ENCODE peak calls at places on chromosomes 4 and X, in four cellular contexts. One of them, this sample, is unnamed.

GRCh38 chrX:72018277-72019112 is 107.8 kb downstream of the NHSL2 start:
- DNase-seq in HepG2: peak
- DNase-seq in GM12878: no peak
- DNase-seq in H1: peak
- DNase-seq in this sample: peak

GRCh38 chr4:146051724-146052396 is 113.2 kb upstream of the ZNF827 start:
- DNase-seq in HepG2: no peak
- DNase-seq in GM12878: no peak
- DNase-seq in H1: no peak
- DNase-seq in this sample: no peak

GRCh38 chr4:70874268-70875156 is 27.7 kb upstream of the MOB1B start:
- DNase-seq in HepG2: no peak
- DNase-seq in GM12878: peak
- DNase-seq in H1: no peak
- DNase-seq in this sample: no peak

GRCh38 chrX:138858438-138858837 is 146.9 kb upstream of the FGF13 start:
- DNase-seq in HepG2: no peak
- DNase-seq in GM12878: no peak
- DNase-seq in H1: no peak
- DNase-seq in this sample: no peak

GRCh38 chrX:155094468-155095061 is 23.3 kb downstream of the BRCC3 start:
- DNase-seq in HepG2: peak
- DNase-seq in GM12878: no peak
- DNase-seq in H1: no peak
- DNase-seq in this sample: no peak

GRCh38 chrX:154002215-154002719 is 17.4 kb downstream of the IRAK1 start:
- DNase-seq in HepG2: no peak
- DNase-seq in GM12878: no peak
- DNase-seq in H1: no peak
- DNase-seq in this sample: no peak

GRCh38 chrX:8455600-8455999 is 9.0 kb upstream of the VCX3B start:
- DNase-seq in HepG2: no peak
- DNase-seq in GM12878: no peak
- DNase-seq in H1: no peak
- DNase-seq in this sample: no peak

GRCh38 chrX:45011131-45011530 is 138.1 kb downstream of the KDM6A start:
- DNase-seq in HepG2: no peak
- DNase-seq in GM12878: no peak
- DNase-seq in H1: no peak
- DNase-seq in this sample: no peak

GRCh38 chrX:132505116-132505515 is 16.3 kb upstream of the MBNL3 start:
- DNase-seq in HepG2: peak
- DNase-seq in GM12878: no peak
- DNase-seq in H1: no peak
- DNase-seq in this sample: no peak

GRCh38 chr4:116070283-116070682 is 956.9 kb upstream of the NDST4 start:
- DNase-seq in HepG2: no peak
- DNase-seq in GM12878: no peak
- DNase-seq in H1: no peak
- DNase-seq in this sample: no peak

GRCh38 chrX:114581528-114582263 is 2.2 kb upstream of the HTR2C start:
- DNase-seq in HepG2: no peak
- DNase-seq in GM12878: no peak
- DNase-seq in H1: no peak
- DNase-seq in this sample: no peak

GRCh38 chr4:164847016-164847415 is 30.0 kb upstream of the APELA start:
- DNase-seq in HepG2: no peak
- DNase-seq in GM12878: no peak
- DNase-seq in H1: no peak
- DNase-seq in this sample: no peak

GRCh38 chrX:106731590-106731989 is 5.1 kb downstream of the RNF128 start:
- DNase-seq in HepG2: no peak
- DNase-seq in GM12878: no peak
- DNase-seq in H1: no peak
- DNase-seq in this sample: no peak

GRCh38 chr4:183505556-183506388 is 914 bp downstream of the ING2 start:
- DNase-seq in HepG2: peak
- DNase-seq in GM12878: peak
- DNase-seq in H1: peak
- DNase-seq in this sample: peak

GRCh38 chr4:184383497-184384055 is 90.8 kb downstream of the IRF2 start:
- DNase-seq in HepG2: peak
- DNase-seq in GM12878: no peak
- DNase-seq in H1: no peak
- DNase-seq in this sample: no peak

GRCh38 chr4:27684501-27685077 is 823.9 kb downstream of the STIM2 start:
- DNase-seq in HepG2: peak
- DNase-seq in GM12878: no peak
- DNase-seq in H1: no peak
- DNase-seq in this sample: peak

GRCh38 chr4:163548481-163549243 is 54.2 kb downstream of the TMA16 start:
- DNase-seq in HepG2: peak
- DNase-seq in GM12878: no peak
- DNase-seq in H1: no peak
- DNase-seq in this sample: no peak

GRCh38 chr4:150401083-150401687 is 180.8 kb upstream of the MAB21L2 start:
- DNase-seq in HepG2: no peak
- DNase-seq in GM12878: no peak
- DNase-seq in H1: no peak
- DNase-seq in this sample: no peak

GRCh38 chr4:150402968-150403367 is 179.0 kb upstream of the MAB21L2 start:
- DNase-seq in HepG2: no peak
- DNase-seq in GM12878: no peak
- DNase-seq in H1: no peak
- DNase-seq in this sample: no peak
- TF ChIP-seq SUZ12 in HepG2: no peak
- TF ChIP-seq SUZ12 in GM12878: no peak
- TF ChIP-seq SUZ12 in H1: no peak
- TF ChIP-seq SUZ12 in this sample: no peak

GRCh38 chr4:11746734-11747133 is 318.0 kb upstream of the HS3ST1 start:
- DNase-seq in HepG2: no peak
- DNase-seq in GM12878: no peak
- DNase-seq in H1: no peak
- DNase-seq in this sample: no peak

GRCh38 chr4:11743236-11743635 is 314.5 kb upstream of the HS3ST1 start:
- DNase-seq in HepG2: no peak
- DNase-seq in GM12878: no peak
- DNase-seq in H1: no peak
- DNase-seq in this sample: no peak

GRCh38 chr4:11743961-11744360 is 315.3 kb upstream of the HS3ST1 start:
- DNase-seq in HepG2: no peak
- DNase-seq in GM12878: no peak
- DNase-seq in H1: no peak
- DNase-seq in this sample: no peak

GRCh38 chr4:11739992-11740391 is 311.3 kb upstream of the HS3ST1 start:
- DNase-seq in HepG2: no peak
- DNase-seq in GM12878: no peak
- DNase-seq in H1: no peak
- DNase-seq in this sample: no peak

GRCh38 chr4:11741190-11741652 is 312.5 kb upstream of the HS3ST1 start:
- DNase-seq in HepG2: no peak
- DNase-seq in GM12878: no peak
- DNase-seq in H1: no peak
- DNase-seq in this sample: no peak
- H3K4me3 ChIP-seq in HepG2: no peak
- H3K4me3 ChIP-seq in GM12878: no peak
- H3K4me3 ChIP-seq in H1: no peak
- H3K4me3 ChIP-seq in this sample: no peak

DNA sequence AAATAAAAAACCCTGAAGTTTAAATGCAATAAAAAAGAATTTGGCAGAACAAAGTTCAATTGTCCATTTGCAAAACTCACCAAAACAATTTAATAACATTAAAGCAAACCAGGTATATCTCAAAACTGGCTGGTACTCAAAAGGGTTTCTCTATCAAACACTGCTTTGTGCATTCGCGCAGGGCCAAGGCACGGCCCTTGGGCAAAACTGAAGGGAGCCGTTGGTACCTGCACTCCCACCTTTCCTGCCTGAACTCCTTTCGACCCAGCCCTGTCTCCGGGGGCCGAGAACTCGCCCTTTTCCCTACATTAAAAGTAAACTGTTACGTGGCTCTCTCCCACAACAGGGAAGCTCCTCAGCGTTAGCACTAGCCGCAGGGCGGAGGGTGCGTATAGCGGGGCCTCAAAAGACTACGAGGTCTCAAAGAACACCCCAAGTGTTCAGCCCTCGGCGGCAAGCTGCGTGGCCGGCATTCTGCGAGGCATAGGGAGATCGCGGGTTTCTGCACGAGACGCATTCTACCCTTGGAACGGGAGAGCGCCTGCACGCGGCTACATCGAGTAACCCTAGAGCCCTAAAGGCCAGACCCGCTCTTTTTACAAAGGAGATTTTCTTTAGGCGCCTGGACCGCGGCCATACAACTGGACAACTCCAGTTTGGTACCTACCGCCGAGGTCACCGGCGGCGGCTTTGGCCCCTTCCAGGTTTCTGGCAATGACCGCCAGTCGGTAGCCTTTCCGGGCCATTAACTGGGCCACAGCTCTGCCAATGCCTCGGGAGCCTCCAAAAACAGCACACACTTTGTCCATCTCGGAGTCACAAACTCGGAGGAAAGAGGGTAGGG is 552 bp downstream of the CBR4 start:
- DNase-seq in HepG2: peak
- DNase-seq in GM12878: no peak
- DNase-seq in H1: no peak
- DNase-seq in this sample: peak
- TF ChIP-seq SUZ12 in HepG2: no peak
- TF ChIP-seq SUZ12 in GM12878: no peak
- TF ChIP-seq SUZ12 in H1: no peak
- TF ChIP-seq SUZ12 in this sample: no peak

GRCh38 chr4:171812377-171813194 is 618 bp upstream of the GALNTL6 start:
- DNase-seq in HepG2: no peak
- DNase-seq in GM12878: no peak
- DNase-seq in H1: no peak
- DNase-seq in this sample: no peak
- H3K4me3 ChIP-seq in HepG2: no peak
- H3K4me3 ChIP-seq in GM12878: peak
- H3K4me3 ChIP-seq in H1: peak
- H3K4me3 ChIP-seq in this sample: peak

DNA sequence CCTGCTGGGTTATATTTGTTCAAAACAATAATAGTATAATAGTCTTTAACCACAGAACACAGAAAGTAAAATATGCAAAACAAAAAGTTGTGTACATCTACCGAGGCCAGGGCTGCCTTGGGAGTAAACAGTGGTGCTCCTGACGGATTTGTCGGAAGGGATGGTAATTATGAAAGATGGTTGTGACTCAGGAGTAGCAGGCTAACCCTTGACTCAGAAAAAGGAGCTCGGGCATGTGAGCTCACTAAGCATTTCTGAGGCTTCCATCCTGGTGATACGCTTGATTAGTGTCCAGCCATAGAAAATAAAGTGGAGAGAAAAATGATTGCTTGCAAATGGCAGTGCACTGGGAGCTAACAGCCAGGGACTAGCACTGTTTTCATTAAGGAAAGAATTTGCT is 53.2 kb upstream of the SPANXB1 start:
- DNase-seq in HepG2: no peak
- DNase-seq in GM12878: no peak
- DNase-seq in H1: no peak
- DNase-seq in this sample: no peak
- TF ChIP-seq SUZ12 in HepG2: no peak
- TF ChIP-seq SUZ12 in GM12878: no peak
- TF ChIP-seq SUZ12 in H1: no peak
- TF ChIP-seq SUZ12 in this sample: no peak

This sample was measured in NT2/D1.